ENCODE peak calls at places on chromosomes 12 and 14, in eight cellular contexts. L is HCT116, O is GM23338, P is GM12878, R is K562, X is HepG2, I is endothelial cell of umbilical vein, C is H1. G is an unnamed sample.

GRCh38 chr14:59363545-59364226 is 101.5 kb downstream of the GPR135 start:
- DNase-seq in L (no peak), O (no peak), P (no peak), R (no peak), X (no peak), I (peak), C (no peak), G (no peak)

GRCh38 chr14:66541627-66542026 is 33.7 kb downstream of the GPHN start:
- DNase-seq in L (no peak), O (no peak), P (no peak), R (no peak), X (no peak), I (no peak), C (no peak), G (no peak)

GRCh38 chr12:50276068-50276467 is 7.3 kb downstream of the LIMA1 start:
- DNase-seq in L (no peak), O (no peak), P (no peak), R (no peak), X (no peak), I (no peak), C (no peak), G (no peak)

GRCh38 chr14:48325486-48325885 is 650.1 kb upstream of the MDGA2 start:
- DNase-seq in L (no peak), O (no peak), P (no peak), R (no peak), X (no peak), I (no peak), C (no peak), G (no peak)

GRCh38 chr12:122495258-122495657 is 5.5 kb downstream of the ZCCHC8 start:
- DNase-seq in L (no peak), O (no peak), P (no peak), R (no peak), X (no peak), I (no peak), C (no peak), G (no peak)

GRCh38 chr14:54778618-54779017 is 124.0 kb downstream of the GCH1 start:
- DNase-seq in L (no peak), O (no peak), P (no peak), R (no peak), X (no peak), I (no peak), C (no peak), G (no peak)

GRCh38 chr12:110582286-110583136 is 607 bp downstream of the PPTC7 start:
- DNase-seq in L (no peak), O (peak), P (no peak), R (peak), X (no peak), I (peak), C (peak), G (no peak)

GRCh38 chr12:80815351-80815750 is 98.6 kb downstream of the MYF5 start:
- DNase-seq in L (no peak), O (no peak), P (no peak), R (no peak), X (no peak), I (no peak), C (no peak), G (no peak)

GRCh38 chr14:99733551-99734405 is 49.7 kb downstream of the CYP46A1 start:
- DNase-seq in L (no peak), O (no peak), P (no peak), R (no peak), X (no peak), I (peak), C (no peak), G (no peak)

GRCh38 chr14:90568405-90568804 is 171.6 kb downstream of the CALM1 start:
- DNase-seq in L (no peak), O (no peak), P (no peak), R (no peak), X (no peak), I (no peak), C (no peak), G (no peak)

GRCh38 chr14:97057238-97057637 is 260.1 kb downstream of the VRK1 start:
- DNase-seq in L (no peak), O (no peak), P (no peak), R (no peak), X (no peak), I (no peak), C (no peak), G (no peak)

GRCh38 chr14:94571395-94571794 is 9.8 kb upstream of the SERPINA5 start:
- DNase-seq in L (no peak), O (no peak), P (no peak), R (no peak), X (no peak), I (no peak), C (no peak), G (no peak)

GRCh38 chr12:102484017-102484731 is 3.8 kb upstream of the IGF1 start:
- DNase-seq in L (peak), O (peak), P (peak), R (peak), X (peak), I (peak), C (peak), G (peak)

GRCh38 chr12:84512751-84513150 is 399.8 kb downstream of the SLC6A15 start:
- DNase-seq in L (no peak), O (no peak), P (no peak), R (no peak), X (no peak), I (no peak), C (no peak), G (no peak)

GRCh38 chr14:71961972-71962371 is 29.7 kb downstream of the RGS6 start:
- DNase-seq in L (no peak), O (no peak), P (no peak), R (no peak), X (no peak), I (no peak), C (no peak), G (no peak)

GRCh38 chr12:53073881-53074280 is 5.3 kb downstream of the SPRYD3 start:
- DNase-seq in L (no peak), O (no peak), P (no peak), R (no peak), X (no peak), I (no peak), C (no peak), G (no peak)

GRCh38 chr12:47886471-47887240 is 18.1 kb downstream of the VDR start:
- DNase-seq in L (no peak), O (no peak), P (no peak), R (no peak), X (no peak), I (no peak), C (no peak), G (no peak)

GRCh38 chr14:67636361-67636919 is 16.7 kb downstream of the ARG2 start:
- DNase-seq in L (no peak), O (no peak), P (peak), R (peak), X (no peak), I (peak), C (no peak), G (no peak)

GRCh38 chr12:126369487-126370463 is 1304.5 kb downstream of the AACS start:
- DNase-seq in L (no peak), O (peak), P (no peak), R (no peak), X (no peak), I (no peak), C (no peak), G (peak)

GRCh38 chr14:99481745-99482099 is 513 bp downstream of the CCNK start:
- DNase-seq in L (no peak), O (peak), P (no peak), R (peak), X (no peak), I (no peak), C (no peak), G (no peak)

GRCh38 chr14:97359391-97359790 is 562.2 kb downstream of the VRK1 start:
- DNase-seq in L (no peak), O (no peak), P (no peak), R (no peak), X (no peak), I (no peak), C (no peak), G (no peak)

GRCh38 chr12:119154435-119154818 is 24.3 kb upstream of the HSPB8 start:
- DNase-seq in L (peak), O (peak), P (no peak), R (peak), X (no peak), I (no peak), C (peak), G (no peak)

GRCh38 chr12:42196728-42197603 is 41.1 kb downstream of the YAF2 start:
- DNase-seq in L (no peak), O (no peak), P (no peak), R (no peak), X (no peak), I (no peak), C (no peak), G (no peak)

GRCh38 chr12:110790301-110790700 is 47.6 kb upstream of the PPP1CC start:
- DNase-seq in L (no peak), O (no peak), P (no peak), R (no peak), X (no peak), I (no peak), C (no peak), G (no peak)

GRCh38 chr14:33131801-33132200 is 193.1 kb downstream of the NPAS3 start:
- DNase-seq in L (no peak), O (no peak), P (no peak), R (no peak), X (no peak), I (no peak), C (no peak), G (no peak)

GRCh38 chr12:39723831-39724230 is 104.2 kb upstream of the ABCD2 start:
- DNase-seq in L (no peak), O (no peak), P (no peak), R (no peak), X (no peak), I (no peak), C (no peak), G (no peak)

GRCh38 chr12:89789862-89790261 is 81.2 kb upstream of the ATP2B1 start:
- DNase-seq in L (no peak), O (no peak), P (peak), R (no peak), X (no peak), I (no peak), C (no peak), G (no peak)

GRCh38 chr14:104424406-104425072 is 155.0 kb upstream of the C14orf180 start:
- DNase-seq in L (no peak), O (no peak), P (no peak), R (no peak), X (no peak), I (no peak), C (peak), G (no peak)

GRCh38 chr14:70045715-70046535 is 142.8 kb downstream of the SLC8A3 start:
- DNase-seq in L (peak), O (peak), P (no peak), R (peak), X (peak), I (peak), C (peak), G (no peak)

GRCh38 chr12:7107181-7108041 is 1.6 kb downstream of the C1RL start:
- DNase-seq in L (no peak), O (no peak), P (no peak), R (no peak), X (no peak), I (no peak), C (no peak), G (no peak)

GRCh38 chr12:50087995-50088394 is 2.9 kb downstream of the SMARCD1 start:
- DNase-seq in L (no peak), O (no peak), P (no peak), R (no peak), X (peak), I (peak), C (no peak), G (no peak)

GRCh38 chr14:60331201-60332045 is 82.4 kb downstream of the PPM1A start:
- DNase-seq in L (peak), O (peak), P (peak), R (peak), X (peak), I (peak), C (peak), G (no peak)

GRCh38 chr14:82636426-82636825 is 1102.8 kb upstream of the SEL1L start:
- DNase-seq in L (no peak), O (no peak), P (no peak), R (no peak), X (no peak), I (no peak), C (no peak), G (no peak)

GRCh38 chr12:64796205-64796845 is 28.1 kb upstream of the TBC1D30 start:
- DNase-seq in L (peak), O (peak), P (no peak), R (peak), X (peak), I (peak), C (no peak), G (peak)

GRCh38 chr14:75234173-75234855 is 44.3 kb upstream of the FOS start:
- DNase-seq in L (peak), O (no peak), P (no peak), R (peak), X (peak), I (peak), C (no peak), G (no peak)

GRCh38 chr14:60106341-60106740 is 14.6 kb downstream of the PCNX4 start:
- DNase-seq in L (no peak), O (no peak), P (no peak), R (no peak), X (no peak), I (no peak), C (no peak), G (no peak)

GRCh38 chr12:5307065-5307464 is 124.8 kb upstream of the NTF3 start:
- DNase-seq in L (no peak), O (no peak), P (no peak), R (no peak), X (no peak), I (no peak), C (no peak), G (no peak)

GRCh38 chr12:5305425-5305824 is 126.5 kb upstream of the NTF3 start:
- DNase-seq in L (no peak), O (no peak), P (no peak), R (no peak), X (no peak), I (no peak), C (no peak), G (no peak)

GRCh38 chr12:5295966-5296365 is 135.9 kb upstream of the NTF3 start:
- DNase-seq in L (no peak), O (no peak), P (no peak), R (no peak), X (no peak), I (no peak), C (no peak), G (no peak)

GRCh38 chr12:5305861-5306545 is 125.9 kb upstream of the NTF3 start:
- DNase-seq in L (no peak), O (no peak), P (no peak), R (no peak), X (no peak), I (no peak), C (no peak), G (no peak)

DNA sequence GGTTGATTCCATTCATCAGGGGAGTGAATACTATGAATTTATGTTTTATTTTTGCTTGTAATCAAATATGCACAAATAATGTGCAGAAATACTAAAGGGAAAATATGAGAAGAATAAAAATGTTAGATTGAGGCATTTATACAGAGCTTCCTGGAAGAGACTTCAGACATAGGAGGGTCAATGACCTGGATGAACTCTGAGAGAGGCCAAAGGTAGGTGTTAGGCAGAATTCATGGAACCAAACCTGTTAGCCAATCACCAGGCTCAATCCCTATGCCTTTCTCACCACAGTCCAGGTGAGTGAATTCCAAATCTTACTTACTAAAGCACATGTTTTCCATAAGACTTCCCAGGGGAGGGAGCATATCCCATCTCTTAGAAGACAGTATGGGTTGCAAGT is 130.4 kb upstream of the NTF3 start:
- DNase-seq in L (no peak), O (no peak), P (no peak), R (no peak), X (no peak), I (no peak), C (no peak), G (no peak)
- TF ChIP-seq EZH2 in L (no peak), O (no peak), P (no peak), R (no peak), X (no peak), I (no peak), C (no peak), G (no peak)

GRCh38 chr12:26100966-26101744 is 23.7 kb downstream of the BHLHE41 start:
- DNase-seq in L (no peak), O (no peak), P (no peak), R (no peak), X (no peak), I (no peak), C (no peak), G (no peak)
- TF ChIP-seq POLR2AphosphoS5 in L (peak), O (no peak), P (no peak), R (no peak), X (no peak), I (no peak), C (no peak), G (no peak)

GRCh38 chr12:113228394-113229028 is 7.2 kb downstream of the TPCN1 start:
- DNase-seq in L (no peak), O (no peak), P (no peak), R (no peak), X (no peak), I (no peak), C (no peak), G (no peak)
- H3K4me3 ChIP-seq in L (no peak), O (no peak), P (no peak), R (no peak), X (no peak), I (no peak), C (no peak), G (no peak)

GRCh38 chr14:101719045-101719645 is 42.4 kb upstream of the PPP2R5C start:
- DNase-seq in L (no peak), O (no peak), P (no peak), R (no peak), X (no peak), I (no peak), C (no peak), G (no peak)
- TF ChIP-seq EZH2 in L (no peak), O (no peak), P (no peak), R (no peak), X (no peak), I (no peak), C (no peak), G (no peak)

DNA sequence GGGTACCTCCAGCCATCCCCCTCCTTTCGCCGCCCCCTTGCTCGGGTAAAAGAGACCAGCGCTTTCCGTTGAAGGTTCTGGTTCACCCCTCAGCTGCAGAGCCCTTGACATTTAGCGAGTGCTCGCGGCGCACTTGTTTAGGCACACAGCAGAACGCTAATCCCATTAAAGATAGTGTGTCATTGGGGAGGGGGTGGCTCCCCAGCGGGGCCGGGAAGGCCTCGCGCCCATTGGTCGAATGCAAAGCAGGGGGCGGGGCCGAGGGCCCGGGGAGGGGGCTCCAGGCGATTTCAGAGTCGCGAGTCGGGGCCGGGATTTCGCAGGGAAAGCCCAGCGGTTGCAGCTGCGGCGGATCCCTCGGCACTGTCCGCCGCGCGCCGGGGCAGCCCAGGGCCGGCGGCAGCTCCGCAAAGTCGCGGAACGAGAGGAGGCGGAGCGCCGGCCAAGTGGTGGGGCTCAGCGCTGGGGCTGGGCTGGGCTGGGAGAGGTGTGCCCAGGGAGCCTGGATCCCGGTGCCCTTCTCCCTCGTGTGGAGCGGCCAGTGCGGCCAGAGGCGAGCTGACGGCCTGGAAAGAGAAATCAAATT is 122.9 kb downstream of the TSPAN9 start:
- DNase-seq in L (no peak), O (peak), P (no peak), R (no peak), X (no peak), I (peak), C (peak), G (no peak)
- TF ChIP-seq POLR2AphosphoS5 in L (no peak), O (peak), P (no peak), R (no peak), X (no peak), I (no peak), C (no peak), G (no peak)

GRCh38 chr14:102063092-102063807 is 23.6 kb downstream of the HSP90AA1 start:
- DNase-seq in L (peak), O (peak), P (peak), R (peak), X (peak), I (peak), C (peak), G (peak)
- H3K4me3 ChIP-seq in L (peak), O (peak), P (no peak), R (no peak), X (peak), I (no peak), C (peak), G (no peak)

G was measured in SK-N-MC.